ENCODE peak calls at places on chromosome 4, in five cellular contexts. E is HepG2, Y is K562, P is right lobe of liver, S is HCT116. X is an unnamed sample.

GRCh38 chr4:73067971-73068394 is 1.5 kb downstream of the COX18 start:
- ATAC-seq in P (no peak), Y (no peak), S (no peak), E (no peak), X (no peak)

GRCh38 chr4:187666634-187667033 is 328.9 kb upstream of the ZFP42 start:
- ATAC-seq in E (no peak), P (no peak), S (no peak), Y (no peak), X (peak)

GRCh38 chr4:19729873-19730735 is 521.6 kb upstream of the SLIT2 start:
- ATAC-seq in S (no peak), E (no peak), P (peak), Y (no peak), X (no peak)

GRCh38 chr4:73822389-73822788 is 14.1 kb upstream of the CXCL6 start:
- ATAC-seq in E (no peak), P (no peak), S (peak), Y (no peak), X (no peak)

GRCh38 chr4:86356831-86357230 is 3.0 kb downstream of the MAPK10 start:
- ATAC-seq in Y (no peak), S (no peak), E (no peak), P (no peak), X (no peak)

GRCh38 chr4:61273237-61273636 is 73.1 kb downstream of the ADGRL3 start:
- ATAC-seq in E (no peak), S (no peak), Y (no peak), P (no peak), X (peak)

GRCh38 chr4:189792819-189793618 is 147.7 kb upstream of the FRG1 start:
- ATAC-seq in Y (peak), E (peak), P (peak), S (peak), X (peak)

GRCh38 chr4:124955476-124955875 is 242.9 kb upstream of the ANKRD50 start:
- ATAC-seq in P (no peak), E (no peak), S (no peak), Y (no peak), X (no peak)

GRCh38 chr4:128803783-128804182 is 5.7 kb upstream of the JADE1 start:
- ATAC-seq in Y (peak), P (no peak), E (peak), S (no peak), X (no peak)

GRCh38 chr4:53431052-53431451 is 53.6 kb downstream of the FIP1L1 start:
- ATAC-seq in Y (no peak), E (no peak), S (no peak), P (no peak), X (no peak)

GRCh38 chr4:78691971-78692814 is 84.0 kb upstream of the BMP2K start:
- ATAC-seq in Y (peak), E (no peak), P (peak), S (no peak), X (peak)

GRCh38 chr4:6909970-6910339 is 329 bp downstream of the TBC1D14 start:
- ATAC-seq in E (peak), Y (peak), P (peak), S (peak), X (peak)

GRCh38 chr4:6907658-6908191 is 1.9 kb upstream of the TBC1D14 start:
- ATAC-seq in E (peak), S (peak), P (no peak), Y (no peak), X (no peak)

GRCh38 chr4:6908397-6909112 is 1.1 kb upstream of the TBC1D14 start:
- ATAC-seq in P (peak), Y (peak), E (peak), S (no peak), X (no peak)

GRCh38 chr4:6910340-6910959 is 824 bp downstream of the TBC1D14 start:
- ATAC-seq in Y (peak), P (peak), E (peak), S (no peak), X (no peak)

DNA sequence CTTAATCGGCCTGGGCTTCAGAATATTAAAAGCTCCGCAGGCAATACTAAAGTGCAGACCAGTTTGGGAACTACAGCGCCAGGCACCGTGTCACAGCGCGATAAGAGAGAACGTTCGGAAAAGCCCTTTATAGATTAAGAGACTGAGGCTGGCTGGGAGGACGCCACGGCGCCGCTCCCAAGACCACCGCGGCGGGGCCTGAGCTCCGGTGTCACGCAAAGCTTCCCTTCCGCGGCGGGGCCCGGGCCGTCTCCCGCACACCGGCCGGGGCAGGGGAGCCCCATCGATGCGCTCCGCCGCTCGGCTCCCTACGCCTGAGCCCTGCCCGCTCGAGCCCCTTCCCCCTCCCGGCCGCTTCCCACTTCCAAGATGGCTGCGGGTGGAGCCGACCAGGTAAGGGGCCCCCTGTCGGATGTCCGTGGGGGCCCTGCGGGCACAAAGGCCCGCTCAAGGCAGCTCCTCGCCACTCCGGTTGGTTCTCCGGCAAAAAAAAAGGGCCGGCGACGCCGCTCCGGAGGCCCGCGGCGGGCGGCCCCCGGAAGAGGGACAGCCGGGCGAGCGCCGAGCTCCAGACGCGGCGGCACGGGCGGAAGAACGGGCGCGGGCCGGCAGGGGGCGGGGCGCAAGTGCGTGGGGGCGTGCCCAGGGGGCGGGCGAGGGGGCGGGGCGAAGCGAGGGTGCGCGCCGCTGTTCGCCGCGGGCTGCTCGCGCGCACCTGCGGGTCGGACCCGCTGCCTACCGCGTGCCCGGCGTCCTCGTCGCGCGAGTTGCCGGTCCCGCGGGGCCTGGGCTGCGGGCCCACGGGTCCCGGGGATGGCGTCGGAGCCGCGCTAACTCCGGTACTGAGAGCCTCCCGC is at the start of gene TBC1D14:
- ATAC-seq in P (peak), E (peak), Y (peak), S (peak), X (peak)
- TF ChIP-seq POLR2A in P (peak), E (peak), Y (peak), S (peak), X (peak)

GRCh38 chr4:155758500-155759371 is at the start of gene GUCY1B1:
- ATAC-seq in Y (peak), S (no peak), E (peak), P (peak), X (peak)
- TF ChIP-seq POLR2A in Y (no peak), S (no peak), E (no peak), P (peak), X (peak)

DNA sequence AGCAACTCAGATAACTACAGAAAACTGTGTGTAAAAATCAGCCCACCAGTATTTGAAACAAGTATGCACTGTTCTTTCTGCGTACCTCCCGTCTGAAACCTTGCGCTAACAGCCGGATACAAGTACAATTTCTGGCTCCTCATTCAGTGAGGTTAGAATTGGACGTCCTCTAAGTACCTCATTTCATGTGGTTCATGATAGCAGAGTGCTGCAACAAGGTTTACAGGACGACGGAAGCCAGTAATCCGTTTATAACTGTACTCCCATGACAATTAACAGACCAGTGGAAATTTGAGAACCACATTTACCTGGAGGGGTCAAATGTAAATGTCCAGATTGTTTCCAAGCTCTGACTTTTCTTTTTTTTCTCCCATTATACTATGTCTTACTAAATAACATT is 52.9 kb upstream of the TENM3 start:
- ATAC-seq in S (no peak), P (no peak), E (no peak), Y (no peak), X (no peak)
- TF ChIP-seq POLR2A in S (no peak), P (no peak), E (no peak), Y (no peak), X (no peak)

DNA sequence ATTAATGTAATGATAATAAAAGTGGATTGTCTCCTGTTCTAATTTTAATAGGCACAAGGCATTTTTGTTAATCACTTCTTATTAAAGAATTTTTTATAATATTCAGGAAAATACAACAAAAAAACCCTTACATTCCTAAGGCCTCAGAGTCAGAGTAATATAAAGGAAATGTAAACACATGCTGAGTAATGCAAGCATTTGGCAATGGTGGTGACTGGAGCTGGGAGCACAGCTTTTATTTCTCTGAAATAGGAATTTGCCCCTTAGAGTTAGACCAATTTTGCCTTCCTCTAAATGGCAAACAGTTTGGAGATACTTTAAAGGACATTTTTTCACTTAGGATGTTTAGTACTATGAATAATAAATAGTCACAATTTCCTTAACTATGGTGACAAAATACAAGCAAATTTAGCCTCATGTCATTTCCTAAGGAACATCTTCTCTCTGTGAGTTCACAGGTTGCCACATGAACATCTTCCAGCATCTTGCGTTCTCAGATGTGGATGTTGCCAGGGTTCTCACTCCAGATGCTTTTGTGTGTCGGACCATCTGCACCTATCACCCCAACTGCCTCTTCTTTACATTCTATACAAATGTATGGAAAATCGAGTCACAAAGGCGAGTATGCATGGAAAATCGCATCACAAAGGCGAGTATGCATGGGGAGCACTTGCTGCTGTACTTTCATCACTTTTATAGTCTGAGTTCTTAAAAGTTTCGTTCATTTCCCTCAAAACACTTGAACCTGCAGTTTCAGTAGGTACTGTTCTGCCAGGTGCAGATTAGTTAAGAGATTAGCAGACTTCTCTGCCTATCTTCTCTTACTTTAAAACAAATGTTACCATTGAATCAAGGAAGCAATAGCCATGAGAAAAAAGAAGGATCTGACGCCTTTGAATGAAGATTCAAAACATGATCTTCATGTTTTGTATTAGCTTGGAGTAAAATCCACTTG is 15.9 kb upstream of the F11 start:
- ATAC-seq in E (no peak), Y (no peak), P (no peak), S (no peak), X (no peak)
- TF ChIP-seq POLR2A in E (no peak), Y (no peak), P (no peak), S (no peak), X (no peak)

GRCh38 chr4:70704333-70705145 is 16.2 kb downstream of the UTP3 start:
- ATAC-seq in Y (peak), E (peak), P (peak), S (peak), X (peak)

GRCh38 chr4:70703695-70704332 is 15.5 kb downstream of the UTP3 start:
- ATAC-seq in Y (no peak), S (peak), E (peak), P (peak), X (no peak)

GRCh38 chr4:70705856-70706461 is 15.8 kb upstream of the RUFY3 start:
- ATAC-seq in P (peak), Y (peak), E (peak), S (no peak), X (no peak)

GRCh38 chr4:70706516-70706915 is 15.2 kb upstream of the RUFY3 start:
- ATAC-seq in P (no peak), E (no peak), Y (no peak), S (no peak), X (no peak)

GRCh38 chr4:70705146-70705855 is 16.5 kb upstream of the RUFY3 start:
- ATAC-seq in E (peak), Y (peak), P (peak), S (peak), X (peak)
- TF ChIP-seq POLR2A in E (peak), Y (peak), P (peak), S (no peak), X (peak)

DNA sequence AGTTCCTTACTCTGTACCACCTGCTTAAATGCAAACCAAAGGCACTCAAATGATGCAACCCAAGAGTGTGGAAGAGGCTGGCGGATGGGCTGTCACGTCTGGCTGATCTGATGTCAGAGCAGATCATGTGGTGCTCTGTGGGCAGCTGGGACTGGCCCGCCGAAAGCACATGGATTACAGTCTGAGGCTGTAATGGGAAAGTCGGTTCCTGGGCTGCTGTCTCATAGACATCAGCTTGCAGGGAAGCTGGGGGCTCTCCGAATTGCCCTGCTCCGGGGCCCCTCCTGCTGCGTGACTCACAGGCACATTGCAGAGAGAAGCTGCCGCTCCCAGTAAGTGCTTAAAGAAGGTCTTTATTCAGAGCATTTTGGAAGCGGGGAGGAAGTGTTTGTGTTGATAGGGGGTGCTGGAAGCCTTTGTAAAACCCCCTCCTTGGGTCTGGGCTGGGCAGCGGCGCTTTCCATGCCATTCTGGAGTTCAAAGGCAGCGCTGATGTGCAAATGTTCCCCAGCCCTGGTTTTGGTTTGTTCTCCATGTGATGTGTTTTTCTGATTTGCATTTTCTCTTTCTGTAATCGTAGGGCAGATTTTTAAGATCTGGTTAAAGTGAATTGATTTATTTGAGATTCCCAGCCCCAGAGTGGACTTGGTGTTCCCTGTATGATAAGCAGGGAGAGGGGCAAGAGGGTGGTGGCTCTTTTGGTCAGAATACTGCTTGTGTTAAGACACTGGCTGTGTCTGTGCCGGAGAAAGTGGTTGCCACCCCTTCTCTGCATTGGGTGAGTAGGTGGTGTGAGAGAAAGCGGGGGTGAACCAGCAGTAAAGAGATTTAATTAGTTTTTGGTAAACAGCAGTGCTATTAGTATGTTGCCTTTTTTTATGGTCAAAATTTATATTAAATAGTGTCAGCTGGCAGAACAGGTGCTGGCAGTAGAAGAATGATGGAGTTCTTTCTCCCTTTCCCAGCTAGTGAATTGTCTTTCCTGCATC is 181.3 kb downstream of the LARP7 start:
- ATAC-seq in E (peak), Y (peak), S (peak), P (peak), X (peak)
- TF ChIP-seq POLR2A in E (no peak), Y (no peak), S (no peak), P (no peak), X (no peak)

GRCh38 chr4:183571350-183572076 is 66.7 kb downstream of the ING2 start:
- ATAC-seq in Y (peak), P (peak), E (peak), S (no peak), X (peak)

GRCh38 chr4:183580849-183581248 is 76.0 kb downstream of the ING2 start:
- ATAC-seq in S (no peak), P (no peak), Y (no peak), E (no peak), X (no peak)

GRCh38 chr4:183580370-183580769 is 75.5 kb downstream of the ING2 start:
- ATAC-seq in E (no peak), P (no peak), S (no peak), Y (no peak), X (no peak)

GRCh38 chr4:183576701-183577100 is 71.8 kb downstream of the ING2 start:
- ATAC-seq in P (no peak), E (no peak), Y (no peak), S (no peak), X (no peak)
- TF ChIP-seq POLR2A in P (no peak), E (no peak), Y (no peak), S (no peak), X (no peak)

GRCh38 chr4:55819634-55820033 is at the start of gene EXOC1L:
- ATAC-seq in E (peak), S (no peak), Y (peak), P (peak), X (peak)
- TF ChIP-seq POLR2A in E (no peak), S (no peak), Y (no peak), P (no peak), X (no peak)

GRCh38 chr4:1683903-1684755 is at the start of gene FAM53A:
- ATAC-seq in E (peak), S (peak), Y (peak), P (peak), X (peak)
- TF ChIP-seq POLR2A in E (no peak), S (no peak), Y (peak), P (peak), X (peak)

DNA sequence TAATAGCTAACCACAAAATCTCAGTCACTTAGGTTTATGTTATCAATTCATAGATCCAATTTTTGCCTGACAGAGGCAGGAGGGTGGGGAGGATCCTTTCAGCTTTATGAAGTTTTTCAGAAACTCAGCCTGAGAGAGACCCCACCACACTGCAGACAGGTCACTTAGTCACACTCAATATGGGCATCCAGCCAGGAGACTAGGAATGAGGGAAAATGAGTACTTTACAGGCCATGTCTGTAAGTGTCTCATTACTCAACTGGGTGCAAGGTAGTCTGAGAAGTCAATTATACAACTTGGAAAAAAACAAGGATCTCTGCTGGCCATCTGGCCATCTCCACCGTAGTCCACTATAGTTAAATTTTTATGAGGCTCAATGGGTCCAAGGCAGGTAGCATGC is 365.9 kb downstream of the INPP4B start:
- ATAC-seq in S (no peak), Y (no peak), E (no peak), P (no peak), X (no peak)
- TF ChIP-seq POLR2A in S (no peak), Y (no peak), E (no peak), P (no peak), X (no peak)